ENCODE peak calls at places on chromosome 3, in ten cellular contexts. F is IMR-90, Q is mesothelial cell of epicardium, H is WERI-Rb-1, J is tibial artery, U is A549, N is lower leg skin, G is foreskin fibroblast, V is endothelial cell, K is upper lobe of right lung. D is an unnamed sample.

GRCh38 chr3:128965818-128966217 is 28.1 kb downstream of the CFAP92 start:
- DNase-seq in F (no peak), Q (no peak), H (no peak), J (no peak), U (no peak), N (no peak), G (no peak), V (no peak), K (no peak), D (no peak)

GRCh38 chr3:17290894-17291293 is 406.1 kb downstream of the PLCL2 start:
- DNase-seq in F (no peak), Q (no peak), H (no peak), J (no peak), U (no peak), N (no peak), G (peak; percentile 4), V (no peak), K (no peak), D (no peak)

GRCh38 chr3:170226426-170226960 is 4.3 kb downstream of the PRKCI start:
- DNase-seq in F (peak; percentile 51), Q (no peak), H (no peak), J (no peak), U (no peak), N (no peak), G (peak; percentile 23), V (no peak), K (no peak), D (peak; percentile 53)

GRCh38 chr3:128781164-128781563 is 55.2 kb downstream of the RAB7A start:
- DNase-seq in F (no peak), Q (no peak), H (no peak), J (no peak), U (no peak), N (no peak), G (no peak), V (no peak), K (no peak), D (no peak)

GRCh38 chr3:192339214-192339613 is 388.1 kb downstream of the FGF12 start:
- DNase-seq in F (no peak), Q (no peak), H (peak; percentile 12), J (no peak), U (no peak), N (no peak), G (no peak), V (no peak), K (no peak), D (no peak)

GRCh38 chr3:9351709-9352126 is 11.1 kb upstream of the THUMPD3 start:
- DNase-seq in F (no peak), Q (peak; percentile 40), H (no peak), J (no peak), U (no peak), N (no peak), G (no peak), V (no peak), K (no peak), D (no peak)

GRCh38 chr3:79515072-79515471 is 252.7 kb downstream of the ROBO1 start:
- DNase-seq in F (no peak), Q (no peak), H (no peak), J (no peak), U (no peak), N (peak; percentile 59), G (no peak), V (no peak), K (no peak), D (peak; percentile 66)

GRCh38 chr3:124174463-124174862 is 182.5 kb upstream of the ROPN1 start:
- DNase-seq in F (no peak), Q (peak; percentile 60), H (peak; percentile 79), J (no peak), U (no peak), N (no peak), G (no peak), V (no peak), K (no peak), D (no peak)

GRCh38 chr3:126104028-126104635 is 20.2 kb upstream of the SLC41A3 start:
- DNase-seq in F (no peak), Q (peak; percentile 31), H (no peak), J (no peak), U (no peak), N (peak; percentile 81), G (no peak), V (no peak), K (no peak), D (no peak)

GRCh38 chr3:190286014-190286413 is 36.2 kb downstream of the CLDN1 start:
- DNase-seq in F (no peak), Q (no peak), H (no peak), J (no peak), U (no peak), N (no peak), G (no peak), V (no peak), K (no peak), D (no peak)

GRCh38 chr3:190291994-190292584 is 30.2 kb downstream of the CLDN1 start:
- DNase-seq in F (no peak), Q (no peak), H (no peak), J (no peak), U (no peak), N (no peak), G (no peak), V (no peak), K (no peak), D (no peak)

GRCh38 chr3:190288836-190289235 is 33.4 kb downstream of the CLDN1 start:
- DNase-seq in F (peak; percentile 19), Q (no peak), H (no peak), J (no peak), U (no peak), N (no peak), G (peak; percentile 36), V (no peak), K (no peak), D (no peak)

GRCh38 chr3:190293621-190294020 is 28.6 kb downstream of the CLDN1 start:
- DNase-seq in F (no peak), Q (no peak), H (no peak), J (no peak), U (no peak), N (no peak), G (no peak), V (no peak), K (no peak), D (no peak)

DNA sequence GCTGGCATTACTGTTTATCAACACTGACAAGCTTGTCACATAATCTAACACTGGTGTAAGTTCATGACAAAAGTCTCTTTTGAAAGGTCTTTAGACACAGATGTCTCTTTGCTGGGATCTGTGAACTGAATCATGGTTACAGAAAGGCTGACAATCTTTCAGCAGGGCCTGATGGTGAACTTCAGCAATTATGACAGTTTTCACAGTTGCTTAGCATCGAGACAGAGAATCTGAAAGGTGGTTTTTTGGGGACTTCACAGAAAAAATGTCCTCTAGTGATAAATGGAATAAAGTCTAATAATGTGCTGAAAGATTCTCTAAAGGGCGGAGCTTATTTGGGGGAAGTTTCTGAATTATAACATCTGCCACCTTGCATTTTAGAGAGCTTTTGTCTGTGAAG is 32.3 kb downstream of the CLDN1 start:
- DNase-seq in F (no peak), Q (no peak), H (no peak), J (no peak), U (no peak), N (no peak), G (no peak), V (no peak), K (no peak), D (no peak)
- TF ChIP-seq CTCF in F (no peak), Q (no peak), H (no peak), J (no peak), U (no peak), N (no peak), G (no peak), V (no peak), K (no peak), D (no peak)

GRCh38 chr3:69560818-69561217 is 174.9 kb upstream of the FRMD4B start:
- DNase-seq in F (no peak), Q (no peak), H (no peak), J (no peak), U (peak; percentile 4), N (no peak), G (no peak), V (no peak), K (no peak), D (no peak)
- TF ChIP-seq CTCF in F (no peak), Q (no peak), H (no peak), J (no peak), U (no peak), N (no peak), G (no peak), V (no peak), K (peak; percentile 25), D (no peak)

GRCh38 chr3:15428539-15428938 is 1.1 kb downstream of the EAF1 start:
- DNase-seq in F (peak; percentile 67), Q (no peak), H (no peak), J (no peak), U (peak; percentile 15), N (peak; percentile 57), G (peak; percentile 70), V (no peak), K (no peak), D (peak; percentile 75)

GRCh38 chr3:15427981-15428380 is 583 bp downstream of the EAF1 start:
- DNase-seq in F (no peak), Q (no peak), H (no peak), J (no peak), U (no peak), N (no peak), G (no peak), V (no peak), K (no peak), D (no peak)

GRCh38 chr3:15429080-15429479 is 1.7 kb downstream of the EAF1 start:
- DNase-seq in F (no peak), Q (no peak), H (no peak), J (no peak), U (no peak), N (peak; percentile 3), G (no peak), V (no peak), K (no peak), D (no peak)

GRCh38 chr3:15426579-15427118 is 695 bp downstream of the METTL6 start:
- DNase-seq in F (no peak), Q (no peak), H (no peak), J (no peak), U (no peak), N (no peak), G (no peak), V (no peak), K (no peak), D (no peak)

GRCh38 chr3:15427182-15427880 is at the start of the genes EAF1 and METTL6:
- DNase-seq in F (peak; percentile 74), Q (peak; percentile 77), H (peak; percentile 82), J (peak; percentile 82), U (peak; percentile 85), N (peak; percentile 97), G (peak; percentile 90), V (peak; percentile 71), K (peak; percentile 94), D (peak; percentile 69)
- TF ChIP-seq CTCF in F (peak; percentile 0), Q (no peak), H (peak; percentile 26), J (peak; percentile 25), U (no peak), N (no peak), G (no peak), V (peak; percentile 18), K (peak; percentile 18), D (peak; percentile 3)

DNA sequence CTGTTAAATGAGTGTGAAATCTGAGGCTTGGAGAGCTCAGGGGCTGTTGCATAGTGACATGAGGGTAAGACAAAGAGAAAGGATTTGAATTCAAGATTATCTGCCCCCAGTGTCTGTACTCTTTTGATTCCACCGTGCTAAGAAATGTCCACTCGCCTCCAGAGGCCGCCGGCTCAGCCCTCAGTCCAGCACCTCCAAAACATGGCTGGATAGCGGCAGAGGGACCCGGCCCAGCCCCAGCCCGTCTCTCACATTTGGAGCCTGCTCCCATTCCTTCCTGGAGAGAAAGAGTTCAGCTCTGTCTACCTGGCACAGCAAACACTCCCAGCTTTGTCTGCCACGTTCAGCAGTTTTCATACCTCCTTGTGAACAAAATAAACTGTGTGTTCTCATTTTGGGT is 84.8 kb upstream of the IQSEC1 start:
- DNase-seq in F (no peak), Q (no peak), H (no peak), J (no peak), U (no peak), N (no peak), G (no peak), V (no peak), K (no peak), D (no peak)
- TF ChIP-seq CTCF in F (no peak), Q (no peak), H (no peak), J (no peak), U (no peak), N (no peak), G (no peak), V (no peak), K (no peak), D (no peak)